ENCODE peak calls at places on chromosome 3, in eight cellular contexts. W is cardiac muscle cell; A is heart left ventricle; R is ovary; C is naive thymus-derived CD4-positive, alpha-beta T cell; Z is brain microvascular endothelial cell; P is breast epithelium; K is adrenal gland. X is an unnamed sample.

GRCh38 chr3:197019021-197019420 is 10.6 kb downstream of the MELTF start:
- DNase-seq in P (peak; percentile 61), K (no peak), R (no peak), Z (no peak), W (no peak), A (peak; percentile 7), C (no peak), X (no peak)

GRCh38 chr3:150256336-150256735 is 151.8 kb upstream of the TSC22D2 start:
- DNase-seq in K (no peak), P (no peak), Z (no peak), W (no peak), A (no peak), R (no peak), C (no peak), X (no peak)

GRCh38 chr3:170414202-170414663 is 4.4 kb upstream of the CLDN11 start:
- DNase-seq in W (peak; percentile 91), P (peak; percentile 32), R (peak; percentile 49), A (peak; percentile 32), C (no peak), Z (peak; percentile 76), K (no peak), X (peak; percentile 22)

GRCh38 chr3:120153294-120153693 is 59.0 kb upstream of the GSK3B start:
- DNase-seq in K (no peak), R (no peak), A (no peak), W (peak; percentile 79), Z (peak; percentile 50), P (no peak), C (no peak), X (no peak)

GRCh38 chr3:183226333-183226732 is 26.7 kb upstream of the B3GNT5 start:
- DNase-seq in K (no peak), P (no peak), A (no peak), C (no peak), R (no peak), W (no peak), Z (no peak), X (no peak)

GRCh38 chr3:18987862-18988447 is 160.4 kb upstream of the KCNH8 start:
- DNase-seq in Z (no peak), P (no peak), W (no peak), R (no peak), C (no peak), A (no peak), K (no peak), X (no peak)

GRCh38 chr3:10609134-10609533 is 103.7 kb upstream of the ATP2B2 start:
- DNase-seq in P (no peak), C (no peak), W (no peak), R (no peak), K (no peak), Z (no peak), A (no peak), X (no peak)

GRCh38 chr3:15602146-15602536 is 596 bp downstream of the BTD start:
- DNase-seq in C (no peak), Z (no peak), A (no peak), R (no peak), P (no peak), W (no peak), K (no peak), X (no peak)

GRCh38 chr3:13011369-13012227 is 61.6 kb downstream of the IQSEC1 start:
- DNase-seq in A (no peak), Z (no peak), R (no peak), P (no peak), W (no peak), K (peak; percentile 36), C (peak; percentile 77), X (peak; percentile 76)

GRCh38 chr3:71304684-71305083 is 278.8 kb downstream of the FOXP1 start:
- DNase-seq in P (no peak), R (peak; percentile 19), C (no peak), A (no peak), K (no peak), W (peak; percentile 77), Z (peak; percentile 72), X (no peak)

DNA sequence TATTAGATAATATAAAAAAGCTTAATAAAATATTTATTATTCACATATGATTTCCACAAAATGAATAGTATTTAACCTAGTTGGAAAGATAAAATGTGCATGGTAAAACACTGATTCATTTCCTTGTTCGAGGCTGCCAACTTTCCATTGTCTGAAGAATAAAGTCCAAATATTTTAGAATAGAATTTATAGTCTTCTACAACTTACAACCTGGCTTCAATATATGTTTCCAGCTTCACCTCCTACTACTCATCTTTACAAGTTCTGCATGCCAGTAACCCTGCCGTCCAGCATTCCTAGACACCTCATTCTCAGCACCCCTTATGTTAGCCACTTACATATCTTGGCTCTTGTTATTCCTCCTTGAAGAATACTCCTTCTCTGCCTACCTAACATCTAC is 244.5 kb downstream of the FGF12 start:
- DNase-seq in K (no peak), R (no peak), P (no peak), Z (no peak), A (no peak), C (no peak), W (peak; percentile 50), X (no peak)
- H3K27ac ChIP-seq in K (no peak overlapping the region), R (no peak overlapping the region), P (no peak overlapping the region), Z (no peak overlapping the region), A (no peak overlapping the region), C (no peak overlapping the region), W (no peak overlapping the region), X (no peak overlapping the region)

GRCh38 chr3:129003578-129004112 is 2.5 kb downstream of the EFCC1 start:
- DNase-seq in P (no peak), C (peak; percentile 51), W (no peak), K (no peak), A (no peak), R (peak; percentile 38), Z (no peak), X (peak; percentile 67)
- H3K27me3 ChIP-seq in P (no peaks in the 10 kb centered on the region), C (peaks cover 8% of the 10 kb centered on the region), W (peaks cover 98% of the 10 kb centered on the region), K (peaks cover 40% of the 10 kb centered on the region), A (peaks cover 8% of the 10 kb centered on the region), R (no peaks in the 10 kb centered on the region), Z (peaks cover 62% of the 10 kb centered on the region), X (peaks cover 14% of the 10 kb centered on the region)

GRCh38 chr3:188240189-188240981 is 86.4 kb downstream of the LPP start:
- DNase-seq in R (no peak), A (no peak), K (no peak), P (no peak), C (no peak), W (no peak), Z (no peak), X (no peak)

GRCh38 chr3:188241072-188241471 is 87.1 kb downstream of the LPP start:
- DNase-seq in W (no peak), K (no peak), C (no peak), A (peak; percentile 39), Z (peak; percentile 73), R (no peak), P (no peak), X (no peak)

GRCh38 chr3:188236241-188236640 is 82.3 kb downstream of the LPP start:
- DNase-seq in C (no peak), A (no peak), P (no peak), R (no peak), W (no peak), Z (no peak), K (no peak), X (no peak)

GRCh38 chr3:188239577-188239976 is 85.6 kb downstream of the LPP start:
- DNase-seq in P (no peak), Z (no peak), A (no peak), K (no peak), W (no peak), C (no peak), R (no peak), X (no peak)

DNA sequence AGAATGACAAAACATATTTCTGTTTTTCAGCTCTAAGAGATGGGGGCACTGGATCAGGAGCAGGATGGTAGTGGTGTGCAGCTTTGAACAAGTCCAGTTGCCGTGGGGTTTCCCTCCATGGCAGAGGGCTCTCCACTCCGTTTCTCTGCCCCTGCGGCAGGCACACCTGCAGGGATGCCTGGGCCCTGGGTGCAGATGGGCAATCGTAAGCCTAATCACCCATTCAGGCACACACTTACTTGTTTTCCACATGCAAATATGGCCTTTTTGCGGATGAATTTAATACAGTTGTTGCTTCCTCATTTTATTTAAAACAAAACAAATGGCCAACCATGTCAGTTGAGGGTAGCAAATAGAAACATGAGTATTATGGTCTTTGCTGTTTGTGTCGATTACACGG is 85.1 kb downstream of the LPP start:
- DNase-seq in R (no peak), W (no peak), K (no peak), P (no peak), Z (no peak), A (no peak), C (no peak), X (no peak)
- H3K27ac ChIP-seq in R (no peak overlapping the region), W (no peak overlapping the region), K (no peak overlapping the region), P (no peak overlapping the region), Z (no peak overlapping the region), A (no peak overlapping the region), C (no peak overlapping the region), X (no peak overlapping the region)

GRCh38 chr3:105585-105984 is 91.0 kb upstream of the CHL1 start:
- DNase-seq in A (no peak), W (no peak), K (no peak), P (no peak), Z (no peak), R (no peak), C (no peak), X (no peak)

GRCh38 chr3:111143-112069 is 85.2 kb upstream of the CHL1 start:
- DNase-seq in W (no peak), P (no peak), K (no peak), C (no peak), Z (no peak), A (no peak), R (no peak), X (no peak)

DNA sequence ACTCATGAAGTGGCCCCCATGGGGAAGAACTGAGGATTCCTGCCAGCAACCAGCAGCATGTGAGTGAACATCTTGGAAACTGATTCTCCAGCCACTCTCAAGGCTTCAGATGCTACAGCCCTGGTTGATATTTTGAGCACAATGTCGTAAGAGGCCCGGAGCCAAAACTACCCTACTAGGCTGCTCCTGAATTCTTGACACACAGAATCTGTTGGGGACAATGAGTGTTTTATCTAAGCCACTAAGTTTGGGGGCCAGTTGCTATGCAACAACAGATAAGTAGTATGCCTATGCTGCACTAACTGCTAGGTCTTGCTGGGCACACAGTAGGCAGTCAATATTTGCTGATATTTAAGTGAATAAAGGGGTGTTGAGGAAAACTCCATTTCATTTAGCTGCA is 89.9 kb upstream of the CHL1 start:
- DNase-seq in C (no peak), R (no peak), A (no peak), W (no peak), K (no peak), Z (no peak), P (no peak), X (no peak)
- H3K27me3 ChIP-seq in C (no peaks in the 10 kb centered on the region), R (no peaks in the 10 kb centered on the region), A (no peaks in the 10 kb centered on the region), W (no peaks in the 10 kb centered on the region), K (no peaks in the 10 kb centered on the region), Z (no peaks in the 10 kb centered on the region), P (no peaks in the 10 kb centered on the region), X (no peaks in the 10 kb centered on the region)

GRCh38 chr3:159796744-159797143 is 191.9 kb upstream of the IL12A start:
- DNase-seq in P (no peak), Z (peak; percentile 52), C (no peak), W (peak; percentile 72), R (no peak), K (no peak), A (no peak), X (no peak)
- H3K27ac ChIP-seq in P (peak overlapping the region; percentile 6), Z (peak overlapping the region; percentile 51), C (no peak overlapping the region), W (no peak overlapping the region), R (no peak overlapping the region), K (no peak overlapping the region), A (peak overlapping the region; percentile 87), X (no peak overlapping the region)

X was measured in CD8-positive, alpha-beta memory T cell.